ENCODE peak calls at places on chromosomes 5 and 9, in seven cellular contexts. N is IMR-90, V is K562, B is A549, W is HCT116, R is HepG2, O is H1. L is an unnamed sample.

GRCh38 chr9:129823163-129823933 is 588 bp downstream of the TOR1A start:
- DNase-seq in N (peak; percentile 27), V (peak; percentile 80), B (peak; percentile 17), W (no peak), R (no peak), O (no peak), L (no peak)

GRCh38 chr5:115472601-115473000 is 72.0 kb downstream of the FEM1C start:
- DNase-seq in N (no peak), V (no peak), B (no peak), W (no peak), R (no peak), O (no peak), L (no peak)

GRCh38 chr9:137277329-137278041 is at the start of gene TOR4A:
- DNase-seq in N (peak; percentile 86), V (peak; percentile 90), B (peak; percentile 89), W (peak; percentile 80), R (peak; percentile 94), O (no peak), L (peak; percentile 42)

GRCh38 chr9:129402341-129402739 is 218.6 kb downstream of the C9orf50 start:
- DNase-seq in N (no peak), V (peak; percentile 16), B (no peak), W (no peak), R (no peak), O (no peak), L (no peak)

GRCh38 chr9:5562806-5563416 is 52.6 kb downstream of the PDCD1LG2 start:
- DNase-seq in N (no peak), V (no peak), B (no peak), W (no peak), R (no peak), O (no peak), L (no peak)

GRCh38 chr9:90726215-90726614 is 75.4 kb upstream of the SYK start:
- DNase-seq in N (no peak), V (peak; percentile 7), B (no peak), W (no peak), R (peak; percentile 6), O (no peak), L (no peak)

GRCh38 chr5:14108170-14108996 is 34.8 kb upstream of the TRIO start:
- DNase-seq in N (peak; percentile 91), V (peak; percentile 81), B (peak; percentile 74), W (peak; percentile 71), R (peak; percentile 54), O (peak; percentile 62), L (peak; percentile 44)

GRCh38 chr9:75454043-75454442 is 365.7 kb downstream of the OSTF1 start:
- DNase-seq in N (no peak), V (no peak), B (no peak), W (no peak), R (no peak), O (no peak), L (no peak)

GRCh38 chr5:79526493-79526892 is 12.6 kb upstream of the HOMER1 start:
- DNase-seq in N (no peak), V (no peak), B (no peak), W (no peak), R (no peak), O (no peak), L (no peak)

GRCh38 chr5:34686762-34687268 is 30.7 kb downstream of the RAI14 start:
- DNase-seq in N (peak; percentile 99), V (peak; percentile 78), B (peak; percentile 71), W (peak; percentile 94), R (peak; percentile 86), O (no peak), L (no peak)

DNA sequence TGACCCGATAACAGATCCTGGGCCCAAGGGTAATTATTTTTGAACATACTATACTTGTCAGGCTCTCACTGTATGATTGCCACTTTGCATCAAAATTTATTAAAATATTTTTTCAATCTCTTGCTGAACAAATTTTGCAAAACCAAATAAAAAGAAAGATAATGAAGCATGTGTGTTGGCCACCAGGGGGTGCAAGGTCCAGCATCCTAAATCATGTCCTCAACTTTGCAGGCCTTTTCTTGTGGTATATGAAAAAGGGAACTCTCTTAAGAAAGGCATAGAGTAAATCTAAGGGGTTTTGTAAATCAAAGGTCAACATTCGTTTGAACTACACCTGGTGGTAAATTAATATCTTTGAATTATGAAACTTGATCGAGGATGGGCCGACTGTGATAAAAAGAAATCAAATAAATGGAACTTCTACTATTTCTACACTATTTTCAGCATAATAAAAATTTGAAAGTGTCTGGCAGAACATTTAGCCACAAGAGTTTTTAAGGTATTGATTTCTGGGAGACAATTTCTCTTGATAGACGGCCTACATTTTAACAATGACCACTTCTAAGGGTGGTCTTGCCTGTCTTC is 676.5 kb downstream of the DMRTA1 start:
- DNase-seq in N (peak; percentile 27), V (no peak), B (no peak), W (no peak), R (peak; percentile 5), O (peak; percentile 15), L (no peak)
- TF ChIP-seq CEBPB in N (no peak), V (no peak), B (no peak), W (no peak), R (no peak), O (no peak), L (no peak)

GRCh38 chr5:109453251-109453650 is 43.5 kb upstream of the PJA2 start:
- DNase-seq in N (peak; percentile 46), V (no peak), B (no peak), W (no peak), R (no peak), O (no peak), L (no peak)

GRCh38 chr5:109451161-109451560 is 41.4 kb upstream of the PJA2 start:
- DNase-seq in N (no peak), V (no peak), B (no peak), W (no peak), R (no peak), O (no peak), L (no peak)

GRCh38 chr5:109455598-109456096 is 45.9 kb upstream of the PJA2 start:
- DNase-seq in N (peak; percentile 98), V (no peak), B (peak; percentile 29), W (peak; percentile 31), R (peak; percentile 11), O (no peak), L (peak; percentile 45)

GRCh38 chr5:109452661-109453060 is 42.9 kb upstream of the PJA2 start:
- DNase-seq in N (peak; percentile 34), V (no peak), B (no peak), W (no peak), R (no peak), O (no peak), L (no peak)

DNA sequence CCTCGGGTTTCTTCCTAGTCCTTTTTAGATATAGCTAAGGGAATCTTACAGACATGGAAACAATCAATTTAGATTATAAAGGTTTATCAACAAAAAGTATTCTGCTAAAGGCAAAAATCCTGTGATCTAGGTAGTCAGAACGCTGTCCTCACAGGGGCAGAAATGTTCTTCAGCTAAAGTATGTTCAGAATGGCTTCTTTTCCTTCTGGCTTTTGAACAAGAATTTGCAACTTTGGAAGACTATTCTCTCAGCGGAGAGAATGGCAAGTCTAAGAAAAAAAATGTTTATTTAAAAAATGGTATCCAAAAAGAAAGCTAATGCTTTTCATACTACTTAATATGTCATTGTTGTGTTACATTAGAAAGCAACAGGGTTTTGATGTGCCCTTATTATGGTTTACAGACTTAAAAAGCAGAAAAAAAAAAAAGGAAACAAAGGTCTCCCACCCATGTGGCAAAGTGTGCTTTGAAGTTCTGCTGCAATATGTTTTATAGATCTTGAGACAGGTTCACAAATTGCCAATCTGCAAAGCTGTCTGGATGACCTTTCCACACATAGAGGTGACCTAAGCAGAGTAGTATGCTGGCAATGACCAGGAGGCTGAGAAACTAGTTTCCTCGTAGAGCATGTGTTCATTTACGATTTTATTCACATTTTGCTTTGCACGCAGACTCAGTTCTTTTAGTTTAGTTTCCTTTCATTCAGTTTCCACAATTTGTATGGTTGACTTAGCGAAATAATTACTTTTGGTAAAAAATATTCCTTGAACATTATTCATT is 45.1 kb upstream of the PJA2 start:
- DNase-seq in N (peak; percentile 35), V (no peak), B (no peak), W (no peak), R (no peak), O (no peak), L (no peak)
- H3K4me2 ChIP-seq in N (peak overlapping the region; percentile 6), V (no peak overlapping the region), B (peak overlapping the region; percentile 30), W (peak overlapping the region; percentile 24), R (no peak overlapping the region), O (no peak overlapping the region), L (no peak overlapping the region)

DNA sequence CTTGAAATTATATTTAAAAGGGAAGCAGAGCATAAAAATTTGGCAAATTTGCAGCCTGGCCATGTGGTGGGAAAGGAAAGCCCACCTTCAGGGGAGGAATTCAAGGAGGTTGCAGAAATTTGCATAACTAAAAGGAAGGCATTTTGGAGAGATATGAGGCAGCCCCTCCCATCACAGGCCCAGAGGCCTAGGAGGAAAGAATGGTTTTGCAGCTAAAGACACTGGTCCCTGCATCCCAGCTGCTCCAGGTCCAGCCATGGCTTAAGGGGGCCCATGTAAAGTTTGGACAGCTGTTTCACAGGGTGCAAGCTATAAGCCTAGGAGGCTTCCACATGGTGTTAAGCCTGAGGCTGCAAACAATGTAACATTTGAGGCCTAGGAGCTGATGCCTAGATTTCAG is 212.5 kb downstream of the NNT start:
- DNase-seq in N (no peak), V (no peak), B (no peak), W (no peak), R (no peak), O (no peak), L (no peak)
- TF ChIP-seq CEBPB in N (no peak), V (no peak), B (no peak), W (no peak), R (no peak), O (no peak), L (no peak)

GRCh38 chr5:125295405-125295872 is 549.0 kb upstream of the ZNF608 start:
- DNase-seq in N (peak; percentile 52), V (no peak), B (no peak), W (no peak), R (no peak), O (no peak), L (no peak)

GRCh38 chr5:125294844-125295243 is 548.4 kb upstream of the ZNF608 start:
- DNase-seq in N (no peak), V (no peak), B (no peak), W (no peak), R (no peak), O (no peak), L (no peak)

GRCh38 chr5:125301704-125302103 is 555.3 kb upstream of the ZNF608 start:
- DNase-seq in N (no peak), V (no peak), B (no peak), W (no peak), R (no peak), O (no peak), L (no peak)

GRCh38 chr5:125298711-125299379 is 552.4 kb upstream of the ZNF608 start:
- DNase-seq in N (no peak), V (no peak), B (no peak), W (no peak), R (no peak), O (no peak), L (no peak)

DNA sequence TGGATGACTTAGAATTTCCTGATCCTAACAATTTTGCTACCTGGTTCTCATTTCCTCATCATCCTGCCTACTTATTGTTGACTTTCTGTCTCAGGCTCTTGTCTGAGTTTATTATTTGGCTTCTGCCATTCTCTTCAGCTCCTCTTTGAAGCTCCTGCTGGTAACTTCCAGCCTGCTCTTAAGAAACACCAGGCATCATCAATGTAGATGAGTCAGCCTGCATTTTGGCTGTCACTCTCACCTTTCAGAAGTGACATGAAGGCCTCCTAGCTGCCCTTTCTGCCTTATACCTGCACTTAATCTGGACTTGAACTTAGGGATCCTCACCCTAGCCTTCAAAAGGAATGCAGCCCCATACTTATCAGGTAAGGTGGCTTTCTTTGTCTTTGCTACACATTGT is 551.8 kb upstream of the ZNF608 start:
- DNase-seq in N (peak; percentile 26), V (no peak), B (no peak), W (no peak), R (no peak), O (no peak), L (no peak)
- H3K4me2 ChIP-seq in N (no peak overlapping the region), V (no peak overlapping the region), B (no peak overlapping the region), W (no peak overlapping the region), R (no peak overlapping the region), O (no peak overlapping the region), L (no peak overlapping the region)